ENCODE peak calls at places on chromosomes 1 and 21, in seven cellular contexts. One of them, this sample, is unnamed.

GRCh38 chr1:38208720-38209632 is 162.4 kb upstream of the POU3F1 start:
- DNase-seq in amniotic epithelial cell: no peak
- DNase-seq in HuH-7.5: no peak
- DNase-seq in stimulated activated CD4-positive, alpha-beta T cell treated with anti-CD3 and anti-CD28 coated beads, Interleukin-4, amount 100 ng/mL, for 4 hours: no peak
- DNase-seq in left ventricle myocardium inferior: no peak
- DNase-seq in NCI-H2081: no peak
- DNase-seq in lower lobe of right lung: no peak
- DNase-seq in this sample: peak; percentile 99

GRCh38 chr1:242946206-242946605 is 308.9 kb downstream of the CEP170 start:
- DNase-seq in amniotic epithelial cell: no peak
- DNase-seq in NCI-H2081: no peak
- DNase-seq in left ventricle myocardium inferior: no peak
- DNase-seq in stimulated activated CD4-positive, alpha-beta T cell treated with anti-CD3 and anti-CD28 coated beads, Interleukin-4, amount 100 ng/mL, for 4 hours: no peak
- DNase-seq in HuH-7.5: no peak
- DNase-seq in lower lobe of right lung: no peak
- DNase-seq in this sample: no peak

GRCh38 chr1:112974646-112975045 is 18.6 kb upstream of the SLC16A1 start:
- DNase-seq in amniotic epithelial cell: no peak
- DNase-seq in HuH-7.5: no peak
- DNase-seq in left ventricle myocardium inferior: no peak
- DNase-seq in stimulated activated CD4-positive, alpha-beta T cell treated with anti-CD3 and anti-CD28 coated beads, Interleukin-4, amount 100 ng/mL, for 4 hours: no peak
- DNase-seq in lower lobe of right lung: no peak
- DNase-seq in NCI-H2081: no peak
- DNase-seq in this sample: no peak

GRCh38 chr1:232968965-232969364 is 18.6 kb downstream of the NTPCR start:
- DNase-seq in NCI-H2081: no peak
- DNase-seq in stimulated activated CD4-positive, alpha-beta T cell treated with anti-CD3 and anti-CD28 coated beads, Interleukin-4, amount 100 ng/mL, for 4 hours: no peak
- DNase-seq in left ventricle myocardium inferior: peak; percentile 61
- DNase-seq in lower lobe of right lung: no peak
- DNase-seq in amniotic epithelial cell: peak; percentile 66
- DNase-seq in HuH-7.5: no peak
- DNase-seq in this sample: no peak

GRCh38 chr1:9658186-9658585 is 6.7 kb downstream of the PIK3CD start:
- DNase-seq in left ventricle myocardium inferior: no peak
- DNase-seq in HuH-7.5: no peak
- DNase-seq in NCI-H2081: no peak
- DNase-seq in amniotic epithelial cell: peak; percentile 24
- DNase-seq in stimulated activated CD4-positive, alpha-beta T cell treated with anti-CD3 and anti-CD28 coated beads, Interleukin-4, amount 100 ng/mL, for 4 hours: no peak
- DNase-seq in lower lobe of right lung: no peak
- DNase-seq in this sample: no peak

GRCh38 chr1:205294175-205294913 is 27.2 kb downstream of the NUAK2 start:
- DNase-seq in HuH-7.5: no peak
- DNase-seq in lower lobe of right lung: no peak
- DNase-seq in left ventricle myocardium inferior: no peak
- DNase-seq in amniotic epithelial cell: peak; percentile 93
- DNase-seq in stimulated activated CD4-positive, alpha-beta T cell treated with anti-CD3 and anti-CD28 coated beads, Interleukin-4, amount 100 ng/mL, for 4 hours: no peak
- DNase-seq in NCI-H2081: no peak
- DNase-seq in this sample: no peak

GRCh38 chr1:16318544-16318943 is 33.7 kb downstream of the FBXO42 start:
- DNase-seq in left ventricle myocardium inferior: no peak
- DNase-seq in HuH-7.5: no peak
- DNase-seq in NCI-H2081: no peak
- DNase-seq in lower lobe of right lung: no peak
- DNase-seq in amniotic epithelial cell: peak; percentile 69
- DNase-seq in stimulated activated CD4-positive, alpha-beta T cell treated with anti-CD3 and anti-CD28 coated beads, Interleukin-4, amount 100 ng/mL, for 4 hours: no peak
- DNase-seq in this sample: no peak

GRCh38 chr21:25568230-25568629 is 39.1 kb downstream of the MRPL39 start:
- DNase-seq in NCI-H2081: no peak
- DNase-seq in lower lobe of right lung: peak; percentile 57
- DNase-seq in amniotic epithelial cell: peak; percentile 37
- DNase-seq in left ventricle myocardium inferior: peak; percentile 26
- DNase-seq in HuH-7.5: no peak
- DNase-seq in stimulated activated CD4-positive, alpha-beta T cell treated with anti-CD3 and anti-CD28 coated beads, Interleukin-4, amount 100 ng/mL, for 4 hours: no peak
- DNase-seq in this sample: no peak

GRCh38 chr1:9128161-9128519 is 762 bp downstream of the GPR157 start:
- DNase-seq in HuH-7.5: no peak
- DNase-seq in left ventricle myocardium inferior: peak; percentile 61
- DNase-seq in stimulated activated CD4-positive, alpha-beta T cell treated with anti-CD3 and anti-CD28 coated beads, Interleukin-4, amount 100 ng/mL, for 4 hours: no peak
- DNase-seq in lower lobe of right lung: peak; percentile 76
- DNase-seq in amniotic epithelial cell: no peak
- DNase-seq in NCI-H2081: no peak
- DNase-seq in this sample: no peak

GRCh38 chr1:27959792-27960603 is at the start of gene XKR8:
- DNase-seq in left ventricle myocardium inferior: peak; percentile 83
- DNase-seq in stimulated activated CD4-positive, alpha-beta T cell treated with anti-CD3 and anti-CD28 coated beads, Interleukin-4, amount 100 ng/mL, for 4 hours: peak; percentile 83
- DNase-seq in lower lobe of right lung: peak; percentile 90
- DNase-seq in NCI-H2081: peak; percentile 73
- DNase-seq in amniotic epithelial cell: peak; percentile 68
- DNase-seq in HuH-7.5: peak; percentile 88
- DNase-seq in this sample: peak; percentile 9

GRCh38 chr1:165342588-165342987 is 13.9 kb downstream of the LMX1A start:
- DNase-seq in stimulated activated CD4-positive, alpha-beta T cell treated with anti-CD3 and anti-CD28 coated beads, Interleukin-4, amount 100 ng/mL, for 4 hours: no peak
- DNase-seq in amniotic epithelial cell: no peak
- DNase-seq in lower lobe of right lung: no peak
- DNase-seq in left ventricle myocardium inferior: no peak
- DNase-seq in HuH-7.5: no peak
- DNase-seq in NCI-H2081: no peak
- DNase-seq in this sample: peak; percentile 46

GRCh38 chr1:44339731-44340130 is 15.3 kb downstream of the ERI3 start:
- DNase-seq in lower lobe of right lung: no peak
- DNase-seq in stimulated activated CD4-positive, alpha-beta T cell treated with anti-CD3 and anti-CD28 coated beads, Interleukin-4, amount 100 ng/mL, for 4 hours: no peak
- DNase-seq in HuH-7.5: no peak
- DNase-seq in left ventricle myocardium inferior: no peak
- DNase-seq in amniotic epithelial cell: no peak
- DNase-seq in NCI-H2081: no peak
- DNase-seq in this sample: no peak

GRCh38 chr1:227774051-227774720 is 39.0 kb downstream of the SNAP47 start:
- DNase-seq in left ventricle myocardium inferior: no peak
- DNase-seq in HuH-7.5: no peak
- DNase-seq in lower lobe of right lung: no peak
- DNase-seq in stimulated activated CD4-positive, alpha-beta T cell treated with anti-CD3 and anti-CD28 coated beads, Interleukin-4, amount 100 ng/mL, for 4 hours: no peak
- DNase-seq in amniotic epithelial cell: no peak
- DNase-seq in NCI-H2081: no peak
- DNase-seq in this sample: no peak

GRCh38 chr1:33943978-33944377 is 80.1 kb downstream of the HMGB4 start:
- DNase-seq in stimulated activated CD4-positive, alpha-beta T cell treated with anti-CD3 and anti-CD28 coated beads, Interleukin-4, amount 100 ng/mL, for 4 hours: no peak
- DNase-seq in HuH-7.5: no peak
- DNase-seq in NCI-H2081: no peak
- DNase-seq in lower lobe of right lung: no peak
- DNase-seq in left ventricle myocardium inferior: no peak
- DNase-seq in amniotic epithelial cell: peak; percentile 5
- DNase-seq in this sample: no peak

GRCh38 chr21:42665026-42665425 is 11.6 kb downstream of the PDE9A start:
- DNase-seq in left ventricle myocardium inferior: no peak
- DNase-seq in HuH-7.5: no peak
- DNase-seq in stimulated activated CD4-positive, alpha-beta T cell treated with anti-CD3 and anti-CD28 coated beads, Interleukin-4, amount 100 ng/mL, for 4 hours: no peak
- DNase-seq in amniotic epithelial cell: peak; percentile 45
- DNase-seq in lower lobe of right lung: no peak
- DNase-seq in NCI-H2081: no peak
- DNase-seq in this sample: no peak

GRCh38 chr1:221392453-221392852 is 349.4 kb downstream of the DUSP10 start:
- DNase-seq in stimulated activated CD4-positive, alpha-beta T cell treated with anti-CD3 and anti-CD28 coated beads, Interleukin-4, amount 100 ng/mL, for 4 hours: no peak
- DNase-seq in left ventricle myocardium inferior: no peak
- DNase-seq in amniotic epithelial cell: peak; percentile 56
- DNase-seq in HuH-7.5: no peak
- DNase-seq in NCI-H2081: no peak
- DNase-seq in lower lobe of right lung: no peak
- DNase-seq in this sample: no peak

GRCh38 chr1:199490804-199491527 is 536.5 kb upstream of the NR5A2 start:
- DNase-seq in HuH-7.5: no peak
- DNase-seq in NCI-H2081: no peak
- DNase-seq in stimulated activated CD4-positive, alpha-beta T cell treated with anti-CD3 and anti-CD28 coated beads, Interleukin-4, amount 100 ng/mL, for 4 hours: no peak
- DNase-seq in amniotic epithelial cell: peak; percentile 53
- DNase-seq in lower lobe of right lung: no peak
- DNase-seq in left ventricle myocardium inferior: no peak
- DNase-seq in this sample: no peak

This sample was measured in DMS 273 treated with DMSO at 0.1 percent for 48 hours.